ENCODE peak calls at places on chromosomes 11 and 22, in eight cellular contexts. M is MM.1S, X is PC-3, U is HCT116, A is OCI-LY7, Q is neural progenitor cell, O is hepatocyte, K is SK-N-SH. T is an unnamed sample.
A peak's percentile ranks its signal among the peaks of the same experiment; 100 is the strongest.

GRCh38 chr22:37609240-37610152 is 862 bp downstream of the GGA1 start:
- DNase-seq in M (no peak), X (peak; percentile 19), U (no peak), A (peak; percentile 51), Q (no peak), O (no peak), K (peak; percentile 71), T (peak; percentile 67)

GRCh38 chr22:24497879-24498278 is 2.7 kb downstream of the UPB1 start:
- DNase-seq in M (no peak), X (no peak), U (no peak), A (no peak), Q (no peak), O (no peak), K (no peak), T (no peak)

GRCh38 chr22:19776433-19777031 is 16.0 kb downstream of the TBX1 start:
- DNase-seq in M (no peak), X (no peak), U (no peak), A (peak; percentile 31), Q (no peak), O (no peak), K (no peak), T (peak; percentile 50)

GRCh38 chr11:69536406-69536805 is 54.9 kb downstream of the LINC01488 start:
- DNase-seq in M (no peak), X (no peak), U (no peak), A (no peak), Q (no peak), O (no peak), K (no peak), T (no peak)

GRCh38 chr11:109668973-109669634 is 247.1 kb downstream of the C11orf87 start:
- DNase-seq in M (no peak), X (no peak), U (no peak), A (no peak), Q (no peak), O (no peak), K (no peak), T (peak; percentile 36)

GRCh38 chr22:32841175-32841574 is 39.7 kb downstream of the TIMP3 start:
- DNase-seq in M (no peak), X (no peak), U (no peak), A (no peak), Q (no peak), O (no peak), K (no peak), T (no peak)

GRCh38 chr11:56783448-56784041 is 35.0 kb upstream of the OR9G4 start:
- DNase-seq in M (peak; percentile 65), X (peak; percentile 86), U (peak; percentile 52), A (peak; percentile 66), Q (peak; percentile 90), O (peak; percentile 82), K (peak; percentile 12), T (peak; percentile 79)

GRCh38 chr11:116179346-116179850 is 593.4 kb downstream of the BUD13 start:
- DNase-seq in M (no peak), X (no peak), U (no peak), A (no peak), Q (no peak), O (no peak), K (no peak), T (no peak)

GRCh38 chr22:20206709-20207215 is 55.9 kb upstream of the CCDC188 start:
- DNase-seq in M (no peak), X (no peak), U (no peak), A (peak; percentile 4), Q (no peak), O (peak; percentile 45), K (no peak), T (peak; percentile 60)

GRCh38 chr22:26756675-26757293 is 99.4 kb downstream of the MIAT start:
- DNase-seq in M (peak; percentile 33), X (peak; percentile 37), U (peak; percentile 8), A (no peak), Q (peak; percentile 84), O (peak; percentile 77), K (peak; percentile 88), T (peak; percentile 87)

GRCh38 chr11:36014906-36015305 is 71.0 kb downstream of the LDLRAD3 start:
- DNase-seq in M (no peak), X (no peak), U (no peak), A (no peak), Q (no peak), O (no peak), K (no peak), T (no peak)

GRCh38 chr11:36014499-36014898 is 70.6 kb downstream of the LDLRAD3 start:
- DNase-seq in M (no peak), X (no peak), U (no peak), A (no peak), Q (no peak), O (no peak), K (no peak), T (no peak)

GRCh38 chr11:36016263-36016662 is 72.4 kb downstream of the LDLRAD3 start:
- DNase-seq in M (no peak), X (no peak), U (no peak), A (no peak), Q (no peak), O (no peak), K (no peak), T (peak; percentile 27)

GRCh38 chr11:36016709-36017108 is 72.8 kb downstream of the LDLRAD3 start:
- DNase-seq in M (no peak), X (no peak), U (no peak), A (no peak), Q (no peak), O (no peak), K (no peak), T (no peak)

GRCh38 chr11:36015806-36016205 is 71.9 kb downstream of the LDLRAD3 start:
- DNase-seq in M (no peak), X (no peak), U (no peak), A (no peak), Q (no peak), O (no peak), K (no peak), T (no peak)
- TF ChIP-seq EZH2phosphoT487 in M (no peak), X (no peak), U (no peak), A (no peak), Q (no peak), O (no peak), K (no peak), T (no peak)

GRCh38 chr11:65151500-65151899 is 17.2 kb upstream of the SYVN1 start:
- DNase-seq in M (no peak), X (no peak), U (no peak), A (no peak), Q (no peak), O (no peak), K (no peak), T (no peak)
- H3K27ac ChIP-seq in M (no peak overlapping the region), X (peak overlapping the region; percentile 47), U (peak overlapping the region; percentile 89), A (no peak overlapping the region), Q (no peak overlapping the region), O (no peak overlapping the region), K (no peak overlapping the region), T (no peak overlapping the region)

GRCh38 chr11:50170115-50170514 is 137.4 kb downstream of the OR4C45 start:
- DNase-seq in M (no peak), X (no peak), U (no peak), A (no peak), Q (no peak), O (no peak), K (no peak), T (no peak)
- H3K9me3 ChIP-seq in M (no peaks in the 10 kb centered on the region), X (no peaks in the 10 kb centered on the region), U (no peaks in the 10 kb centered on the region), A (no peaks in the 10 kb centered on the region), Q (peaks cover 32% of the 10 kb centered on the region), O (no peaks in the 10 kb centered on the region), K (no peaks in the 10 kb centered on the region), T (no peaks in the 10 kb centered on the region)

GRCh38 chr22:30234786-30235470 is 11.6 kb downstream of the LIF start:
- DNase-seq in M (no peak), X (no peak), U (no peak), A (no peak), Q (no peak), O (peak; percentile 78), K (no peak), T (no peak)
- TF ChIP-seq EZH2phosphoT487 in M (no peak), X (no peak), U (no peak), A (no peak), Q (no peak), O (no peak), K (no peak), T (no peak)

GRCh38 chr11:45285931-45286632 is at the start of gene SYT13:
- DNase-seq in M (no peak), X (no peak), U (no peak), A (no peak), Q (peak; percentile 90), O (peak; percentile 89), K (peak; percentile 87), T (no peak)

GRCh38 chr11:45288395-45288794 is 2.3 kb upstream of the SYT13 start:
- DNase-seq in M (no peak), X (no peak), U (no peak), A (no peak), Q (no peak), O (no peak), K (no peak), T (no peak)

GRCh38 chr11:45289369-45289768 is 3.2 kb upstream of the SYT13 start:
- DNase-seq in M (no peak), X (peak; percentile 60), U (no peak), A (no peak), Q (no peak), O (peak; percentile 46), K (no peak), T (peak; percentile 85)

GRCh38 chr11:45285289-45285828 is 782 bp downstream of the SYT13 start:
- DNase-seq in M (no peak), X (no peak), U (no peak), A (no peak), Q (peak; percentile 19), O (no peak), K (peak; percentile 32), T (no peak)

DNA sequence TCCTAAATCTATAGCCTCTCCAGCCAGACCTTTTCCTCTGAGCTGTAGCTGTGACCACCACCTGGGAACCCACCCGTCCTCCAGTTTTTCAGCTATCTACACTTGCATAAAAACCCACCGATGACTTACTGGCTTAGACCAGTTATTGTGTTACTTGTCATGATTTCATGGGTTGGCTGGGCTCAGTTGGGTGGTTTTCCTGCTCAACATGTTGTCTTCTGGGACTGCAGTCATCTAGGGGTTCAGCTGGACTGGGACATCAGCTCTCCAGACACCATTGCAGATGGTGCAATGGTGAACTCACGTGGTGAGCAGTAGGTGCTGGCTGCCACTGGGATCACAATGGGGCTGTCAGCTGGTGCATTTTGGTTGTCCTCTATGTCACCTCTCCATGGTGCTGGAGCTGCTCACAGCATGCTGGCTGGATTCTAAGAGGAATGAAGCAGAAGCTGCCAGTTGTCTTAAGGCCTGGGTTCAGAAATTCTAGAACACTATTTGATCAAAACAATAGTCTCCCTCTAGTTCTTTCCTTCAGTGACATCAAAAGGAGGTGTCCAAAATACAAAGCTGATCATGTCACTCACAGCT is 1.3 kb upstream of the SYT13 start:
- DNase-seq in M (no peak), X (no peak), U (no peak), A (no peak), Q (no peak), O (no peak), K (no peak), T (no peak)
- H3K27ac ChIP-seq in M (no peak overlapping the region), X (no peak overlapping the region), U (no peak overlapping the region), A (no peak overlapping the region), Q (no peak overlapping the region), O (no peak overlapping the region), K (no peak overlapping the region), T (no peak overlapping the region)

T was measured in GM23248.